ENCODE peak calls at places on chromosomes 13 and 19, in ten cellular contexts. One of them, this sample, is unnamed.

GRCh38 chr19:6060600-6061391 is 49.5 kb downstream of the RFX2 start:
- DNase-seq in naive thymus-derived CD8-positive, alpha-beta T cell: no peak
- DNase-seq in cardiac fibroblast: peak
- DNase-seq in activated naive CD4-positive, alpha-beta T cell treated with anti-CD3 and anti-CD28 coated beads for 36 hours: peak
- DNase-seq in stimulated activated CD4-positive, alpha-beta T cell treated with anti-CD3 and anti-CD28 coated beads, TNF-alpha, amount 100 ng/mL, for 4 hours: peak
- DNase-seq in nucleus accumbens: no peak
- DNase-seq in HFFc6: peak
- DNase-seq in small intestine: no peak
- DNase-seq in naive thymus-derived CD4-positive, alpha-beta T cell: peak
- DNase-seq in activated naive CD8-positive, alpha-beta T cell treated with anti-CD3 and anti-CD28 coated beads, Interleukin-2, amount 10 ng/mL, durations not matched to agents 7 days and 5 days: no peak
- DNase-seq in this sample: no peak

GRCh38 chr19:44051654-44052402 is at the start of gene ZNF223:
- DNase-seq in naive thymus-derived CD8-positive, alpha-beta T cell: peak
- DNase-seq in cardiac fibroblast: peak
- DNase-seq in activated naive CD4-positive, alpha-beta T cell treated with anti-CD3 and anti-CD28 coated beads for 36 hours: peak
- DNase-seq in stimulated activated CD4-positive, alpha-beta T cell treated with anti-CD3 and anti-CD28 coated beads, TNF-alpha, amount 100 ng/mL, for 4 hours: peak
- DNase-seq in nucleus accumbens: peak
- DNase-seq in HFFc6: peak
- DNase-seq in small intestine: peak
- DNase-seq in naive thymus-derived CD4-positive, alpha-beta T cell: peak
- DNase-seq in activated naive CD8-positive, alpha-beta T cell treated with anti-CD3 and anti-CD28 coated beads, Interleukin-2, amount 10 ng/mL, durations not matched to agents 7 days and 5 days: peak
- DNase-seq in this sample: peak

GRCh38 chr13:43648733-43649132 is 138.0 kb downstream of the ENOX1 start:
- DNase-seq in naive thymus-derived CD8-positive, alpha-beta T cell: no peak
- DNase-seq in cardiac fibroblast: peak
- DNase-seq in activated naive CD4-positive, alpha-beta T cell treated with anti-CD3 and anti-CD28 coated beads for 36 hours: no peak
- DNase-seq in stimulated activated CD4-positive, alpha-beta T cell treated with anti-CD3 and anti-CD28 coated beads, TNF-alpha, amount 100 ng/mL, for 4 hours: no peak
- DNase-seq in nucleus accumbens: no peak
- DNase-seq in HFFc6: no peak
- DNase-seq in small intestine: no peak
- DNase-seq in naive thymus-derived CD4-positive, alpha-beta T cell: no peak
- DNase-seq in activated naive CD8-positive, alpha-beta T cell treated with anti-CD3 and anti-CD28 coated beads, Interleukin-2, amount 10 ng/mL, durations not matched to agents 7 days and 5 days: no peak
- DNase-seq in this sample: no peak

GRCh38 chr19:44306283-44306682 is 1.5 kb upstream of the ZNF235 start:
- DNase-seq in naive thymus-derived CD8-positive, alpha-beta T cell: no peak
- DNase-seq in cardiac fibroblast: no peak
- DNase-seq in activated naive CD4-positive, alpha-beta T cell treated with anti-CD3 and anti-CD28 coated beads for 36 hours: no peak
- DNase-seq in stimulated activated CD4-positive, alpha-beta T cell treated with anti-CD3 and anti-CD28 coated beads, TNF-alpha, amount 100 ng/mL, for 4 hours: no peak
- DNase-seq in nucleus accumbens: no peak
- DNase-seq in HFFc6: no peak
- DNase-seq in small intestine: no peak
- DNase-seq in naive thymus-derived CD4-positive, alpha-beta T cell: no peak
- DNase-seq in activated naive CD8-positive, alpha-beta T cell treated with anti-CD3 and anti-CD28 coated beads, Interleukin-2, amount 10 ng/mL, durations not matched to agents 7 days and 5 days: no peak
- DNase-seq in this sample: no peak

GRCh38 chr13:41956272-41956671 is 4.6 kb downstream of the VWA8 start:
- DNase-seq in naive thymus-derived CD8-positive, alpha-beta T cell: no peak
- DNase-seq in cardiac fibroblast: no peak
- DNase-seq in activated naive CD4-positive, alpha-beta T cell treated with anti-CD3 and anti-CD28 coated beads for 36 hours: no peak
- DNase-seq in stimulated activated CD4-positive, alpha-beta T cell treated with anti-CD3 and anti-CD28 coated beads, TNF-alpha, amount 100 ng/mL, for 4 hours: no peak
- DNase-seq in nucleus accumbens: no peak
- DNase-seq in HFFc6: no peak
- DNase-seq in small intestine: no peak
- DNase-seq in naive thymus-derived CD4-positive, alpha-beta T cell: no peak
- DNase-seq in activated naive CD8-positive, alpha-beta T cell treated with anti-CD3 and anti-CD28 coated beads, Interleukin-2, amount 10 ng/mL, durations not matched to agents 7 days and 5 days: no peak
- DNase-seq in this sample: no peak

GRCh38 chr19:51296331-51297093 is 14.9 kb upstream of the IGLON5 start:
- DNase-seq in naive thymus-derived CD8-positive, alpha-beta T cell: no peak
- DNase-seq in cardiac fibroblast: no peak
- DNase-seq in activated naive CD4-positive, alpha-beta T cell treated with anti-CD3 and anti-CD28 coated beads for 36 hours: no peak
- DNase-seq in stimulated activated CD4-positive, alpha-beta T cell treated with anti-CD3 and anti-CD28 coated beads, TNF-alpha, amount 100 ng/mL, for 4 hours: no peak
- DNase-seq in nucleus accumbens: no peak
- DNase-seq in HFFc6: no peak
- DNase-seq in small intestine: no peak
- DNase-seq in naive thymus-derived CD4-positive, alpha-beta T cell: no peak
- DNase-seq in activated naive CD8-positive, alpha-beta T cell treated with anti-CD3 and anti-CD28 coated beads, Interleukin-2, amount 10 ng/mL, durations not matched to agents 7 days and 5 days: no peak
- DNase-seq in this sample: no peak

GRCh38 chr19:12796146-12797071 is 5.1 kb downstream of the JUNB start:
- DNase-seq in naive thymus-derived CD8-positive, alpha-beta T cell: peak
- DNase-seq in cardiac fibroblast: peak
- DNase-seq in activated naive CD4-positive, alpha-beta T cell treated with anti-CD3 and anti-CD28 coated beads for 36 hours: peak
- DNase-seq in stimulated activated CD4-positive, alpha-beta T cell treated with anti-CD3 and anti-CD28 coated beads, TNF-alpha, amount 100 ng/mL, for 4 hours: peak
- DNase-seq in nucleus accumbens: peak
- DNase-seq in HFFc6: peak
- DNase-seq in small intestine: peak
- DNase-seq in naive thymus-derived CD4-positive, alpha-beta T cell: peak
- DNase-seq in activated naive CD8-positive, alpha-beta T cell treated with anti-CD3 and anti-CD28 coated beads, Interleukin-2, amount 10 ng/mL, durations not matched to agents 7 days and 5 days: peak
- DNase-seq in this sample: peak

GRCh38 chr19:5394907-5395505 is 54.4 kb upstream of the PTPRS start:
- DNase-seq in naive thymus-derived CD8-positive, alpha-beta T cell: no peak
- DNase-seq in cardiac fibroblast: no peak
- DNase-seq in activated naive CD4-positive, alpha-beta T cell treated with anti-CD3 and anti-CD28 coated beads for 36 hours: no peak
- DNase-seq in stimulated activated CD4-positive, alpha-beta T cell treated with anti-CD3 and anti-CD28 coated beads, TNF-alpha, amount 100 ng/mL, for 4 hours: no peak
- DNase-seq in nucleus accumbens: no peak
- DNase-seq in HFFc6: no peak
- DNase-seq in small intestine: no peak
- DNase-seq in naive thymus-derived CD4-positive, alpha-beta T cell: no peak
- DNase-seq in activated naive CD8-positive, alpha-beta T cell treated with anti-CD3 and anti-CD28 coated beads, Interleukin-2, amount 10 ng/mL, durations not matched to agents 7 days and 5 days: no peak
- DNase-seq in this sample: no peak

GRCh38 chr19:30254214-30254613 is 118.0 kb upstream of the ZNF536 start:
- DNase-seq in naive thymus-derived CD8-positive, alpha-beta T cell: no peak
- DNase-seq in cardiac fibroblast: no peak
- DNase-seq in activated naive CD4-positive, alpha-beta T cell treated with anti-CD3 and anti-CD28 coated beads for 36 hours: no peak
- DNase-seq in stimulated activated CD4-positive, alpha-beta T cell treated with anti-CD3 and anti-CD28 coated beads, TNF-alpha, amount 100 ng/mL, for 4 hours: no peak
- DNase-seq in nucleus accumbens: no peak
- DNase-seq in HFFc6: no peak
- DNase-seq in small intestine: no peak
- DNase-seq in naive thymus-derived CD4-positive, alpha-beta T cell: no peak
- DNase-seq in activated naive CD8-positive, alpha-beta T cell treated with anti-CD3 and anti-CD28 coated beads, Interleukin-2, amount 10 ng/mL, durations not matched to agents 7 days and 5 days: no peak
- DNase-seq in this sample: no peak

GRCh38 chr13:43377955-43378354 is 354.6 kb downstream of the DNAJC15 start:
- DNase-seq in naive thymus-derived CD8-positive, alpha-beta T cell: no peak
- DNase-seq in cardiac fibroblast: peak
- DNase-seq in activated naive CD4-positive, alpha-beta T cell treated with anti-CD3 and anti-CD28 coated beads for 36 hours: no peak
- DNase-seq in stimulated activated CD4-positive, alpha-beta T cell treated with anti-CD3 and anti-CD28 coated beads, TNF-alpha, amount 100 ng/mL, for 4 hours: no peak
- DNase-seq in nucleus accumbens: no peak
- DNase-seq in HFFc6: no peak
- DNase-seq in small intestine: no peak
- DNase-seq in naive thymus-derived CD4-positive, alpha-beta T cell: no peak
- DNase-seq in activated naive CD8-positive, alpha-beta T cell treated with anti-CD3 and anti-CD28 coated beads, Interleukin-2, amount 10 ng/mL, durations not matched to agents 7 days and 5 days: no peak
- DNase-seq in this sample: no peak

GRCh38 chr13:37910790-37911189 is 41.2 kb upstream of the TRPC4 start:
- DNase-seq in naive thymus-derived CD8-positive, alpha-beta T cell: no peak
- DNase-seq in cardiac fibroblast: no peak
- DNase-seq in activated naive CD4-positive, alpha-beta T cell treated with anti-CD3 and anti-CD28 coated beads for 36 hours: no peak
- DNase-seq in stimulated activated CD4-positive, alpha-beta T cell treated with anti-CD3 and anti-CD28 coated beads, TNF-alpha, amount 100 ng/mL, for 4 hours: no peak
- DNase-seq in nucleus accumbens: no peak
- DNase-seq in HFFc6: no peak
- DNase-seq in small intestine: no peak
- DNase-seq in naive thymus-derived CD4-positive, alpha-beta T cell: no peak
- DNase-seq in activated naive CD8-positive, alpha-beta T cell treated with anti-CD3 and anti-CD28 coated beads, Interleukin-2, amount 10 ng/mL, durations not matched to agents 7 days and 5 days: no peak
- DNase-seq in this sample: no peak

GRCh38 chr19:22945560-22945959 is 57.4 kb downstream of the ZNF728 start:
- DNase-seq in naive thymus-derived CD8-positive, alpha-beta T cell: no peak
- DNase-seq in cardiac fibroblast: peak
- DNase-seq in activated naive CD4-positive, alpha-beta T cell treated with anti-CD3 and anti-CD28 coated beads for 36 hours: peak
- DNase-seq in stimulated activated CD4-positive, alpha-beta T cell treated with anti-CD3 and anti-CD28 coated beads, TNF-alpha, amount 100 ng/mL, for 4 hours: no peak
- DNase-seq in nucleus accumbens: no peak
- DNase-seq in HFFc6: no peak
- DNase-seq in small intestine: no peak
- DNase-seq in naive thymus-derived CD4-positive, alpha-beta T cell: no peak
- DNase-seq in activated naive CD8-positive, alpha-beta T cell treated with anti-CD3 and anti-CD28 coated beads, Interleukin-2, amount 10 ng/mL, durations not matched to agents 7 days and 5 days: no peak
- DNase-seq in this sample: no peak

GRCh38 chr13:45101327-45102018 is 18.8 kb upstream of the GTF2F2 start:
- DNase-seq in naive thymus-derived CD8-positive, alpha-beta T cell: no peak
- DNase-seq in cardiac fibroblast: no peak
- DNase-seq in activated naive CD4-positive, alpha-beta T cell treated with anti-CD3 and anti-CD28 coated beads for 36 hours: no peak
- DNase-seq in stimulated activated CD4-positive, alpha-beta T cell treated with anti-CD3 and anti-CD28 coated beads, TNF-alpha, amount 100 ng/mL, for 4 hours: no peak
- DNase-seq in nucleus accumbens: no peak
- DNase-seq in HFFc6: no peak
- DNase-seq in small intestine: no peak
- DNase-seq in naive thymus-derived CD4-positive, alpha-beta T cell: no peak
- DNase-seq in activated naive CD8-positive, alpha-beta T cell treated with anti-CD3 and anti-CD28 coated beads, Interleukin-2, amount 10 ng/mL, durations not matched to agents 7 days and 5 days: no peak
- DNase-seq in this sample: no peak

GRCh38 chr13:27489456-27489855 is 39.1 kb upstream of the MTIF3 start:
- DNase-seq in naive thymus-derived CD8-positive, alpha-beta T cell: no peak
- DNase-seq in cardiac fibroblast: no peak
- DNase-seq in activated naive CD4-positive, alpha-beta T cell treated with anti-CD3 and anti-CD28 coated beads for 36 hours: no peak
- DNase-seq in stimulated activated CD4-positive, alpha-beta T cell treated with anti-CD3 and anti-CD28 coated beads, TNF-alpha, amount 100 ng/mL, for 4 hours: no peak
- DNase-seq in nucleus accumbens: no peak
- DNase-seq in HFFc6: no peak
- DNase-seq in small intestine: no peak
- DNase-seq in naive thymus-derived CD4-positive, alpha-beta T cell: no peak
- DNase-seq in activated naive CD8-positive, alpha-beta T cell treated with anti-CD3 and anti-CD28 coated beads, Interleukin-2, amount 10 ng/mL, durations not matched to agents 7 days and 5 days: no peak
- DNase-seq in this sample: no peak

GRCh38 chr13:25371608-25372274 is at the start of gene ATP8A2:
- DNase-seq in naive thymus-derived CD8-positive, alpha-beta T cell: no peak
- DNase-seq in cardiac fibroblast: no peak
- DNase-seq in activated naive CD4-positive, alpha-beta T cell treated with anti-CD3 and anti-CD28 coated beads for 36 hours: no peak
- DNase-seq in stimulated activated CD4-positive, alpha-beta T cell treated with anti-CD3 and anti-CD28 coated beads, TNF-alpha, amount 100 ng/mL, for 4 hours: no peak
- DNase-seq in nucleus accumbens: no peak
- DNase-seq in HFFc6: no peak
- DNase-seq in small intestine: no peak
- DNase-seq in naive thymus-derived CD4-positive, alpha-beta T cell: no peak
- DNase-seq in activated naive CD8-positive, alpha-beta T cell treated with anti-CD3 and anti-CD28 coated beads, Interleukin-2, amount 10 ng/mL, durations not matched to agents 7 days and 5 days: peak
- DNase-seq in this sample: no peak

This sample was measured in occipital lobe.